ENCODE peak calls at places on chromosome 13, in six cellular contexts. M is DND-41, N is H1, R is tibial artery, D is left ventricle myocardium inferior, Z is testis. J is an unnamed sample.

GRCh38 chr13:44744880-44745633 is 168.9 kb upstream of the TSC22D1 start:
- DNase-seq in D (no peak), R (no peak), N (no peak), M (no peak), Z (no peak), J (no peak)

GRCh38 chr13:30125422-30126073 is 181.8 kb downstream of the KATNAL1 start:
- DNase-seq in M (no peak), D (no peak), R (no peak), N (no peak), Z (peak; percentile 42), J (no peak)

GRCh38 chr13:98761126-98761978 is 8.9 kb upstream of the SLC15A1 start:
- DNase-seq in N (no peak), R (no peak), M (peak; percentile 40), Z (no peak), D (no peak), J (no peak)

GRCh38 chr13:110103479-110103878 is 203.5 kb downstream of the COL4A1 start:
- DNase-seq in D (no peak), R (no peak), N (no peak), Z (no peak), M (no peak), J (no peak)

GRCh38 chr13:32837973-32838940 is 178.0 kb upstream of the KL start:
- DNase-seq in D (no peak), Z (no peak), M (no peak), N (peak; percentile 43), R (no peak), J (no peak)

GRCh38 chr13:99380921-99381645 is 73.9 kb upstream of the GPR183 start:
- DNase-seq in Z (no peak), N (peak; percentile 19), R (no peak), M (no peak), D (no peak), J (no peak)

GRCh38 chr13:27665333-27665732 is 43.6 kb downstream of the POLR1D start:
- DNase-seq in R (no peak), Z (no peak), N (no peak), M (no peak), D (no peak), J (no peak)

GRCh38 chr13:91946498-91947070 is 548.2 kb downstream of the GPC5 start:
- DNase-seq in Z (peak; percentile 16), R (no peak), N (no peak), M (no peak), D (no peak), J (no peak)

GRCh38 chr13:22939157-22939556 is 241.6 kb upstream of the SGCG start:
- DNase-seq in N (no peak), M (no peak), Z (no peak), D (no peak), R (no peak), J (no peak)

GRCh38 chr13:33678906-33679657 is 138.9 kb upstream of the RFC3 start:
- DNase-seq in R (peak; percentile 37), M (no peak), N (no peak), D (peak; percentile 29), Z (peak; percentile 60), J (peak; percentile 55)

GRCh38 chr13:66835040-66835628 is 395.0 kb downstream of the PCDH9 start:
- DNase-seq in R (peak; percentile 58), M (no peak), N (no peak), D (peak; percentile 84), Z (peak; percentile 58), J (peak; percentile 32)

GRCh38 chr13:111177081-111177711 is 62.1 kb downstream of the ARHGEF7 start:
- DNase-seq in M (peak; percentile 90), Z (no peak), R (peak; percentile 40), N (no peak), D (peak; percentile 75), J (peak; percentile 42)

GRCh38 chr13:49527123-49527522 is 31.4 kb downstream of the PHF11 start:
- DNase-seq in R (peak; percentile 37), N (no peak), D (peak; percentile 24), Z (no peak), M (no peak), J (no peak)

GRCh38 chr13:99439850-99440604 is 61.2 kb upstream of the TM9SF2 start:
- DNase-seq in M (no peak), Z (no peak), N (no peak), D (no peak), R (no peak), J (no peak)

GRCh38 chr13:110560606-110561334 is 752 bp downstream of the RAB20 start:
- DNase-seq in N (no peak), Z (peak; percentile 51), D (peak; percentile 29), R (no peak), M (no peak), J (peak; percentile 81)

GRCh38 chr13:105202384-105202783 is 1333.1 kb downstream of the EFNB2 start:
- DNase-seq in D (no peak), Z (no peak), N (no peak), R (no peak), M (no peak), J (peak; percentile 4)

GRCh38 chr13:20671789-20672188 is 31.7 kb upstream of the IL17D start:
- DNase-seq in R (no peak), M (no peak), Z (no peak), N (no peak), D (no peak), J (no peak)

GRCh38 chr13:98576215-98576945 is 527 bp downstream of the STK24 start:
- DNase-seq in D (peak; percentile 62), N (no peak), R (peak; percentile 49), Z (peak; percentile 55), M (peak; percentile 55), J (peak; percentile 80)

GRCh38 chr13:107295391-107296157 is 727.6 kb upstream of the ARGLU1 start:
- DNase-seq in R (no peak), Z (no peak), D (no peak), M (no peak), N (no peak), J (no peak)

GRCh38 chr13:47503468-47503867 is 497.6 kb downstream of the SUCLA2 start:
- DNase-seq in R (no peak), M (no peak), N (no peak), D (no peak), Z (no peak), J (no peak)

GRCh38 chr13:96811049-96811448 is 183.2 kb downstream of the OXGR1 start:
- DNase-seq in N (no peak), D (no peak), R (no peak), Z (no peak), M (no peak), J (no peak)

GRCh38 chr13:26048745-26049144 is 3.1 kb downstream of the SHISA2 start:
- DNase-seq in D (no peak), M (no peak), Z (no peak), R (no peak), N (no peak), J (no peak)

GRCh38 chr13:57640582-57640981 is 9.0 kb downstream of the PCDH17 start:
- DNase-seq in R (no peak), D (no peak), Z (no peak), N (no peak), M (no peak), J (no peak)

GRCh38 chr13:109783447-109783814 is 3.0 kb downstream of the IRS2 start:
- DNase-seq in D (no peak), M (no peak), Z (no peak), N (peak; percentile 79), R (no peak), J (peak; percentile 37)

GRCh38 chr13:28568286-28568685 is 73.4 kb upstream of the FLT1 start:
- DNase-seq in N (no peak), R (peak; percentile 34), M (peak; percentile 15), D (peak; percentile 76), Z (peak; percentile 67), J (peak; percentile 34)

GRCh38 chr13:37029617-37030016 is 29.0 kb downstream of the EXOSC8 start:
- DNase-seq in R (no peak), N (no peak), Z (no peak), M (no peak), D (no peak), J (no peak)
- H3K36me3 ChIP-seq in R (peaks cover 75% of the 10 kb centered on the region), N (peaks cover 21% of the 10 kb centered on the region), Z (no peaks in the 10 kb centered on the region), M (peaks cover 92% of the 10 kb centered on the region), D (peaks cover 98% of the 10 kb centered on the region), J (no peaks in the 10 kb centered on the region)

DNA sequence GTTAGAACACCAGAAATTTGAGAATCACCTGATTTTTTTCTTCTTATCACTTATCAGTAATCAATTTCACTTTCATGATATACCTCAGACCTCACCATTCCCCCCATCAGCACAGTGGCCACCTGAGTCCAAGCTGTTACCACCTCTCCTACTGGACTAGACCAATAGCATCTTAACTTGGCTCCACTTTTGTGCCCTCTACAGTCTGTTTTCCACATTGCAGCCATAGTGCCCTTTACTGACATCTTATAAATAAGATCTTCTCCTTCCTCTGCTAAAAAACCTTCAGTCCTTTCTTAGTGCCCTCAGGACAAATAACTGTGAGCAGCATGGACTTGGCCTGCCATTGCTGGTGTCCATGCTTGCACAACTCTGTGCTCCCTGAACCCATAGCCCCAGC is 380.7 kb downstream of the LMO7 start:
- DNase-seq in D (no peak), Z (peak; percentile 59), N (peak; percentile 73), R (no peak), M (peak; percentile 10), J (peak; percentile 50)
- TF ChIP-seq CTCF in D (peak; percentile 55), Z (peak; percentile 39), N (peak; percentile 52), R (no peak), M (peak; percentile 63), J (no peak)

DNA sequence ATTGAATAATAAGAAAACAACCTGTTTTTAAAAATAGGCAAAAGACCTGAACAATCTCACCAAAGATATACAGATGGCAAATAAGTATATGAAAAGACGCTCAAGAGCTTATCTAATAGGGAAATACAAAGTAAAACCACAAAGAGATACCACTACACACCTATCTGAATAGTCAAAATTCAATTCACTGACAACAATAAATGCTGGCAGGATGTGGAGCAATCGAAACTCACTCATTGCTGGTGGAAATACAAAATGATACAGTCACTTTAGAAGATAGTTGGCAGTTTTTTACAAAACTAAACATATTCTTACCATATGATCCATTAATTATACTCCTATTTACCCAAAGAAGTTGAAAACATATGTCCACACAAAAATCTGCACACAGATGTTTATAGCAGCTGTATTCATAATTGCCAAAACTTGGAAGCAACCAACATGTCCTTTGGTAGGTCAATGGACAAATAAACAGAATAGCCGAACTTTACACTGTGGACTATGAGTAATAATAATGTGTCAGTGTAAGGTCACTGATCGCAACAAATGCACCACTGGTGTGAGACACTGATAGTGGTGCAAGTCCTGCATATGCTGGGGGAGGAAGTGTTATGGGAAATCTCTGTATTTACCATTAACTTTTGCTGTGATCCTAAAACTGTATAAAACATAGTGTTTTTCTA is 20.8 kb downstream of the ZC3H13 start:
- DNase-seq in Z (no peak), M (no peak), D (no peak), R (no peak), N (no peak), J (no peak)
- H3K36me3 ChIP-seq in Z (no peaks in the 10 kb centered on the region), M (peaks cover 23% of the 10 kb centered on the region), D (peaks cover 33% of the 10 kb centered on the region), R (peaks cover 13% of the 10 kb centered on the region), N (no peaks in the 10 kb centered on the region), J (no peaks in the 10 kb centered on the region)

DNA sequence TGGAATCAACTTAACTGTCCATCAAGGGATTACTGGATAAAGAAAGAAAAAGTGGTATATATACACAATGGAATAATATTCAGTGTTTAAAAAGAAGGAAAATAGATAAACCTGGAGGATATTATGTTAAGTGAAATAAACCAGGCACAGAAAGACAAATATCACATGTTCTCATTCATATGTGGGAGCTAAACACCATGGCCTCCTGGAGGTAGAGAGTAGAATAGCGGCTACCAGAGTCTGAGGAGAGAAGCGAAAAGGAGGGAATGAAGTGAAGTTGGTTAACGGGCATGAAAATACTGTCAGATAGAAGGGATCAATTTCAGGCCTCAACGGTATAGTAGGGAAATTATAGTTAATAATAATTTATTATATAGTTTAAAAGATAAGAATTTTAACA is 147.5 kb upstream of the OBI1 start:
- DNase-seq in R (no peak), M (peak; percentile 8), D (no peak), Z (no peak), N (no peak), J (no peak)
- TF ChIP-seq CTCF in R (no peak), M (peak; percentile 56), D (peak; percentile 33), Z (no peak), N (no peak), J (no peak)

J was measured in mucosa of descending colon.